ENCODE peak calls at places on chromosomes 5 and 9, in ten cellular contexts. One of them, this sample, is unnamed.

GRCh38 chr9:130766031-130766903 is 68.8 kb upstream of the ABL1 start:
- DNase-seq in thoracic aorta: no peak
- DNase-seq in effector CD4-positive, alpha-beta T cell: no peak
- DNase-seq in caudate nucleus: no peak
- DNase-seq in left cardiac atrium: no peak
- DNase-seq in fibroblast of the conjunctiva: no peak
- DNase-seq in nephron progenitor cell: peak
- DNase-seq in stimulated activated CD4-positive, alpha-beta T cell treated with anti-CD3 and anti-CD28 coated beads, Interleukin-15, amount 100 ng/mL, for 48 hours: no peak
- DNase-seq in amniotic epithelial cell: peak
- DNase-seq in activated naive CD4-positive, alpha-beta T cell: no peak
- DNase-seq in this sample: no peak

GRCh38 chr5:108025009-108025408 is 354.3 kb upstream of the EFNA5 start:
- DNase-seq in amniotic epithelial cell: no peak
- DNase-seq in nephron progenitor cell: no peak
- DNase-seq in thoracic aorta: no peak
- DNase-seq in activated naive CD4-positive, alpha-beta T cell: no peak
- DNase-seq in fibroblast of the conjunctiva: no peak
- DNase-seq in left cardiac atrium: no peak
- DNase-seq in effector CD4-positive, alpha-beta T cell: no peak
- DNase-seq in caudate nucleus: no peak
- DNase-seq in stimulated activated CD4-positive, alpha-beta T cell treated with anti-CD3 and anti-CD28 coated beads, Interleukin-15, amount 100 ng/mL, for 48 hours: no peak
- DNase-seq in this sample: no peak

GRCh38 chr5:172564883-172565282 is 76.2 kb upstream of the NEURL1B start:
- DNase-seq in stimulated activated CD4-positive, alpha-beta T cell treated with anti-CD3 and anti-CD28 coated beads, Interleukin-15, amount 100 ng/mL, for 48 hours: no peak
- DNase-seq in caudate nucleus: no peak
- DNase-seq in nephron progenitor cell: no peak
- DNase-seq in effector CD4-positive, alpha-beta T cell: no peak
- DNase-seq in amniotic epithelial cell: no peak
- DNase-seq in fibroblast of the conjunctiva: no peak
- DNase-seq in thoracic aorta: no peak
- DNase-seq in left cardiac atrium: no peak
- DNase-seq in activated naive CD4-positive, alpha-beta T cell: no peak
- DNase-seq in this sample: no peak

GRCh38 chr9:36193049-36193448 is 2.3 kb downstream of the CLTA start:
- DNase-seq in amniotic epithelial cell: no peak
- DNase-seq in thoracic aorta: no peak
- DNase-seq in caudate nucleus: no peak
- DNase-seq in nephron progenitor cell: no peak
- DNase-seq in stimulated activated CD4-positive, alpha-beta T cell treated with anti-CD3 and anti-CD28 coated beads, Interleukin-15, amount 100 ng/mL, for 48 hours: no peak
- DNase-seq in left cardiac atrium: no peak
- DNase-seq in effector CD4-positive, alpha-beta T cell: no peak
- DNase-seq in fibroblast of the conjunctiva: no peak
- DNase-seq in activated naive CD4-positive, alpha-beta T cell: no peak
- DNase-seq in this sample: no peak

GRCh38 chr9:34343090-34343489 is 13.7 kb downstream of the NUDT2 start:
- DNase-seq in fibroblast of the conjunctiva: no peak
- DNase-seq in left cardiac atrium: peak
- DNase-seq in thoracic aorta: peak
- DNase-seq in stimulated activated CD4-positive, alpha-beta T cell treated with anti-CD3 and anti-CD28 coated beads, Interleukin-15, amount 100 ng/mL, for 48 hours: no peak
- DNase-seq in effector CD4-positive, alpha-beta T cell: no peak
- DNase-seq in amniotic epithelial cell: no peak
- DNase-seq in activated naive CD4-positive, alpha-beta T cell: no peak
- DNase-seq in nephron progenitor cell: no peak
- DNase-seq in caudate nucleus: peak
- DNase-seq in this sample: no peak

GRCh38 chr5:145925353-145925752 is 11.0 kb upstream of the SH3RF2 start:
- DNase-seq in nephron progenitor cell: no peak
- DNase-seq in fibroblast of the conjunctiva: peak
- DNase-seq in amniotic epithelial cell: peak
- DNase-seq in caudate nucleus: no peak
- DNase-seq in left cardiac atrium: no peak
- DNase-seq in thoracic aorta: no peak
- DNase-seq in stimulated activated CD4-positive, alpha-beta T cell treated with anti-CD3 and anti-CD28 coated beads, Interleukin-15, amount 100 ng/mL, for 48 hours: no peak
- DNase-seq in activated naive CD4-positive, alpha-beta T cell: no peak
- DNase-seq in effector CD4-positive, alpha-beta T cell: no peak
- DNase-seq in this sample: no peak

GRCh38 chr9:87292449-87293191 is 205.0 kb upstream of the DAPK1 start:
- DNase-seq in thoracic aorta: no peak
- DNase-seq in amniotic epithelial cell: peak
- DNase-seq in effector CD4-positive, alpha-beta T cell: no peak
- DNase-seq in left cardiac atrium: no peak
- DNase-seq in activated naive CD4-positive, alpha-beta T cell: no peak
- DNase-seq in fibroblast of the conjunctiva: no peak
- DNase-seq in caudate nucleus: no peak
- DNase-seq in nephron progenitor cell: no peak
- DNase-seq in stimulated activated CD4-positive, alpha-beta T cell treated with anti-CD3 and anti-CD28 coated beads, Interleukin-15, amount 100 ng/mL, for 48 hours: no peak
- DNase-seq in this sample: no peak

GRCh38 chr9:8366161-8366926 is 566.8 kb upstream of the DMAC1 start:
- DNase-seq in stimulated activated CD4-positive, alpha-beta T cell treated with anti-CD3 and anti-CD28 coated beads, Interleukin-15, amount 100 ng/mL, for 48 hours: no peak
- DNase-seq in effector CD4-positive, alpha-beta T cell: no peak
- DNase-seq in nephron progenitor cell: no peak
- DNase-seq in activated naive CD4-positive, alpha-beta T cell: no peak
- DNase-seq in left cardiac atrium: no peak
- DNase-seq in caudate nucleus: no peak
- DNase-seq in thoracic aorta: no peak
- DNase-seq in amniotic epithelial cell: no peak
- DNase-seq in fibroblast of the conjunctiva: no peak
- DNase-seq in this sample: no peak

GRCh38 chr9:81146684-81147337 is 542.5 kb downstream of the TLE1 start:
- DNase-seq in nephron progenitor cell: no peak
- DNase-seq in activated naive CD4-positive, alpha-beta T cell: no peak
- DNase-seq in fibroblast of the conjunctiva: no peak
- DNase-seq in caudate nucleus: no peak
- DNase-seq in thoracic aorta: no peak
- DNase-seq in stimulated activated CD4-positive, alpha-beta T cell treated with anti-CD3 and anti-CD28 coated beads, Interleukin-15, amount 100 ng/mL, for 48 hours: no peak
- DNase-seq in left cardiac atrium: no peak
- DNase-seq in amniotic epithelial cell: peak
- DNase-seq in effector CD4-positive, alpha-beta T cell: no peak
- DNase-seq in this sample: no peak

GRCh38 chr5:75512383-75513074 is 838 bp downstream of the POLK start:
- DNase-seq in activated naive CD4-positive, alpha-beta T cell: no peak
- DNase-seq in left cardiac atrium: no peak
- DNase-seq in amniotic epithelial cell: no peak
- DNase-seq in stimulated activated CD4-positive, alpha-beta T cell treated with anti-CD3 and anti-CD28 coated beads, Interleukin-15, amount 100 ng/mL, for 48 hours: no peak
- DNase-seq in effector CD4-positive, alpha-beta T cell: no peak
- DNase-seq in nephron progenitor cell: no peak
- DNase-seq in thoracic aorta: no peak
- DNase-seq in fibroblast of the conjunctiva: no peak
- DNase-seq in caudate nucleus: no peak
- DNase-seq in this sample: no peak

GRCh38 chr5:53543401-53543800 is 17.0 kb upstream of the NDUFS4 start:
- DNase-seq in left cardiac atrium: no peak
- DNase-seq in activated naive CD4-positive, alpha-beta T cell: no peak
- DNase-seq in amniotic epithelial cell: peak
- DNase-seq in nephron progenitor cell: no peak
- DNase-seq in fibroblast of the conjunctiva: no peak
- DNase-seq in caudate nucleus: no peak
- DNase-seq in stimulated activated CD4-positive, alpha-beta T cell treated with anti-CD3 and anti-CD28 coated beads, Interleukin-15, amount 100 ng/mL, for 48 hours: no peak
- DNase-seq in thoracic aorta: no peak
- DNase-seq in effector CD4-positive, alpha-beta T cell: no peak
- DNase-seq in this sample: no peak

GRCh38 chr5:117800261-117800660 is 1188.1 kb downstream of the DTWD2 start:
- DNase-seq in nephron progenitor cell: no peak
- DNase-seq in caudate nucleus: no peak
- DNase-seq in fibroblast of the conjunctiva: no peak
- DNase-seq in effector CD4-positive, alpha-beta T cell: no peak
- DNase-seq in left cardiac atrium: no peak
- DNase-seq in activated naive CD4-positive, alpha-beta T cell: no peak
- DNase-seq in stimulated activated CD4-positive, alpha-beta T cell treated with anti-CD3 and anti-CD28 coated beads, Interleukin-15, amount 100 ng/mL, for 48 hours: no peak
- DNase-seq in amniotic epithelial cell: peak
- DNase-seq in thoracic aorta: no peak
- DNase-seq in this sample: no peak

GRCh38 chr9:15763371-15763770 is 210.5 kb downstream of the CCDC171 start:
- DNase-seq in fibroblast of the conjunctiva: no peak
- DNase-seq in activated naive CD4-positive, alpha-beta T cell: no peak
- DNase-seq in thoracic aorta: no peak
- DNase-seq in stimulated activated CD4-positive, alpha-beta T cell treated with anti-CD3 and anti-CD28 coated beads, Interleukin-15, amount 100 ng/mL, for 48 hours: no peak
- DNase-seq in caudate nucleus: no peak
- DNase-seq in nephron progenitor cell: no peak
- DNase-seq in amniotic epithelial cell: peak
- DNase-seq in effector CD4-positive, alpha-beta T cell: no peak
- DNase-seq in left cardiac atrium: no peak
- DNase-seq in this sample: no peak

GRCh38 chr5:136686192-136686872 is 321.0 kb upstream of the TRPC7 start:
- DNase-seq in thoracic aorta: no peak
- DNase-seq in nephron progenitor cell: no peak
- DNase-seq in effector CD4-positive, alpha-beta T cell: no peak
- DNase-seq in fibroblast of the conjunctiva: no peak
- DNase-seq in left cardiac atrium: no peak
- DNase-seq in amniotic epithelial cell: peak
- DNase-seq in activated naive CD4-positive, alpha-beta T cell: no peak
- DNase-seq in caudate nucleus: no peak
- DNase-seq in stimulated activated CD4-positive, alpha-beta T cell treated with anti-CD3 and anti-CD28 coated beads, Interleukin-15, amount 100 ng/mL, for 48 hours: no peak
- DNase-seq in this sample: no peak

This sample was measured in cortex of kidney.